ENCODE peak calls at places on chromosome 20, in ten cellular contexts. X is OCI-LY7; M is HCT116; K is effector memory CD4-positive, alpha-beta T cell; O is upper lobe of right lung; P is H9; I is endodermal cell; F is HepG2; J is A549; C is SK-N-SH. G is an unnamed sample.

GRCh38 chr20:62339647-62340062 is 27.5 kb downstream of the LAMA5 start:
- DNase-seq in O (no peak), P (no peak), K (no peak), C (no peak), M (no peak), I (no peak), J (no peak), X (peak; percentile 92), F (no peak), G (no peak)

GRCh38 chr20:18879262-18879661 is 65.7 kb downstream of the SCP2D1 start:
- DNase-seq in M (no peak), F (no peak), K (no peak), P (no peak), O (no peak), J (no peak), C (no peak), X (no peak), I (no peak), G (no peak)

GRCh38 chr20:8203366-8203765 is 71.3 kb downstream of the PLCB1 start:
- DNase-seq in C (no peak), P (no peak), M (no peak), J (no peak), O (no peak), F (no peak), K (no peak), I (no peak), X (no peak), G (no peak)

GRCh38 chr20:25584905-25585704 is at the start of gene NINL:
- DNase-seq in F (peak; percentile 82), P (peak; percentile 89), O (peak; percentile 88), C (peak; percentile 97), X (no peak), M (no peak), K (peak; percentile 9), J (peak; percentile 83), I (peak; percentile 94), G (peak; percentile 23)

GRCh38 chr20:19777981-19778380 is 19.9 kb downstream of the RIN2 start:
- DNase-seq in K (no peak), I (no peak), C (no peak), P (no peak), X (no peak), F (no peak), M (no peak), J (no peak), O (no peak), G (no peak)

GRCh38 chr20:33224399-33224798 is 7.2 kb downstream of the BPIFA3 start:
- DNase-seq in M (no peak), X (no peak), P (no peak), O (no peak), I (no peak), K (no peak), C (no peak), J (no peak), F (no peak), G (no peak)

GRCh38 chr20:51745804-51746203 is 22.4 kb downstream of the ATP9A start:
- DNase-seq in J (no peak), F (no peak), C (no peak), K (no peak), O (no peak), M (no peak), X (no peak), P (no peak), I (no peak), G (no peak)

GRCh38 chr20:20518263-20518662 is 150.4 kb downstream of the INSM1 start:
- DNase-seq in X (no peak), F (no peak), K (no peak), I (no peak), C (no peak), J (no peak), O (no peak), P (no peak), M (no peak), G (no peak)

GRCh38 chr20:62141397-62142251 is 1.6 kb downstream of the PSMA7 start:
- DNase-seq in F (peak; percentile 64), K (no peak), I (peak; percentile 73), C (peak; percentile 59), P (no peak), M (no peak), X (peak; percentile 38), O (no peak), J (no peak), G (no peak)

GRCh38 chr20:64140421-64140820 is 23.8 kb upstream of the MYT1 start:
- DNase-seq in F (no peak), J (no peak), K (no peak), M (no peak), X (no peak), C (peak; percentile 9), P (no peak), O (peak; percentile 27), I (no peak), G (no peak)

DNA sequence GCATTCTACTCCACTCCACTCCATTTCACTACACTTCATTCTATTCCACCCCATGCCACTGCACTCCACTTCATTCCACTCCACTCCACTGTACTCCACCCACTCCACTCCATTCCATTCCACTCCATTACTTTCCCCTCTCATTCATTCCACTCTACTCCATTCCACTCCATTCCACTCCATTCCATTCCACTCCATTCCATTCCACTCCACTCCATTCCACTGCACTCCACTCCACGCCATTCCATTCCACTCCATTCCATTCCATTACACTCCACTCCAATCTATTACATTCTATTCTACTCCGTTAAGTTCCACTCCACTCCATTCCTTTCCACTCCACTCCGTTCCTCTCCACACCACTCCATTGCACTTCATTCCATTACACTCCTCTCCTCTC is 25.0 kb upstream of the DEFB125 start:
- DNase-seq in K (no peak), I (no peak), C (no peak), F (no peak), J (no peak), O (no peak), P (no peak), X (no peak), M (no peak), G (no peak)
- H3K9me3 ChIP-seq in K (no peaks in the 10 kb centered on the region), I (peaks cover 69% of the 10 kb centered on the region), C (no peaks in the 10 kb centered on the region), F (peaks cover 68% of the 10 kb centered on the region), J (peaks cover 26% of the 10 kb centered on the region), O (no peaks in the 10 kb centered on the region), P (peaks cover 73% of the 10 kb centered on the region), X (peaks cover 4% of the 10 kb centered on the region), M (peaks cover 20% of the 10 kb centered on the region), G (peaks cover 2% of the 10 kb centered on the region)

DNA sequence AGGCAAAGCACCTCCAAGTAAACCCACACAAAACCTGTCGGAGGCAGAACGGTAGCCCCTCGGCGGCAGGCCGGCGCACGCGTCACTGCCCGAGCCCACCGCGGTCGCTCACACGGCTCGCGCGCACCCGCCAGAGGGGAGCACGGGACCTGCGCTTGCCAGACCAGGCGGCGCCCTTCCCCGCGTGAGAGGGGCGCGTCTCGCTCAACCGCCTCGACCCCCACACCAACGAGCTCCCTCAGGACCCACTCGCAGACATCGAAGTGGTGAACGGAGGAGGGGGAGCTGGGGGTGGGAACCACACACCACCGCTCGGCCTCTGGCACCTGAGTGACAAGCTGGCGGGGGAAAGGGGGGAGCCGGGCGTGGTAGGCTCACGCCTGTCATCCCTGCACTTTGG is 1513.4 kb upstream of the DEFB115 start:
- DNase-seq in C (no peak), P (no peak), K (no peak), J (no peak), O (peak; percentile 46), X (no peak), I (no peak), M (no peak), F (no peak), G (no peak)
- H3K9me3 ChIP-seq in C (no peaks in the 10 kb centered on the region), P (peaks cover 30% of the 10 kb centered on the region), K (no peaks in the 10 kb centered on the region), J (no peaks in the 10 kb centered on the region), O (no peaks in the 10 kb centered on the region), X (no peaks in the 10 kb centered on the region), I (peaks cover 20% of the 10 kb centered on the region), M (no peaks in the 10 kb centered on the region), F (peaks cover 58% of the 10 kb centered on the region), G (no peaks in the 10 kb centered on the region)

GRCh38 chr20:30167540-30167939 is 1089.9 kb upstream of the DEFB115 start:
- DNase-seq in F (no peak), J (no peak), X (no peak), C (no peak), K (no peak), I (no peak), M (no peak), P (no peak), O (no peak), G (no peak)

GRCh38 chr20:30168025-30168799 is 1089.3 kb upstream of the DEFB115 start:
- DNase-seq in O (peak; percentile 61), I (no peak), P (no peak), J (no peak), K (peak; percentile 15), F (no peak), M (no peak), C (peak; percentile 76), X (no peak), G (no peak)

DNA sequence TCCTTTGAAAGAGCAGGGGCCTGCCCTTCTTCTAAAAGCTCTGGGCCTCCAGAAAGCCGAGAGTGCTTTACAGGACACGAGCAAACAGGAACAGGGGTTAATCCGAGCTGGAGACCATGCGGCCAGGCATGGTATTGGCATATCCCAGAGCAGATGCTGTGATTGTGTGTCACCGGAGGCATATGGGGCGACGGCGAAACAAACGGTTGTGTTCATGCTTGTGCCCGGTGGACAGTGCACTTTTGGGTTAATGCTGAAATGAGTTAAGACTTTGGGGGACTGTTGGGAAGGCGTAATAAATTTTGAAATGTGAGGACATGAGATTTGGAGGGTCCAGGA is 1088.7 kb upstream of the DEFB115 start:
- DNase-seq in O (no peak), C (peak; percentile 14), I (no peak), P (no peak), X (no peak), K (no peak), F (no peak), M (no peak), J (no peak), G (no peak)
- H3K9me3 ChIP-seq in O (no peaks in the 10 kb centered on the region), C (no peaks in the 10 kb centered on the region), I (peaks cover 29% of the 10 kb centered on the region), P (no peaks in the 10 kb centered on the region), X (no peaks in the 10 kb centered on the region), K (no peaks in the 10 kb centered on the region), F (peaks cover 69% of the 10 kb centered on the region), M (no peaks in the 10 kb centered on the region), J (no peaks in the 10 kb centered on the region), G (no peaks in the 10 kb centered on the region)

GRCh38 chr20:56088381-56088780 is 83.1 kb upstream of the CBLN4 start:
- DNase-seq in I (no peak), J (no peak), X (no peak), K (no peak), O (no peak), P (no peak), C (no peak), F (no peak), M (no peak), G (no peak)
- H3K9me3 ChIP-seq in I (peaks cover 86% of the 10 kb centered on the region), J (peaks cover 3% of the 10 kb centered on the region), X (no peaks in the 10 kb centered on the region), K (no peaks in the 10 kb centered on the region), O (no peaks in the 10 kb centered on the region), P (peaks cover 53% of the 10 kb centered on the region), C (peaks cover 3% of the 10 kb centered on the region), F (peaks cover 95% of the 10 kb centered on the region), M (peaks cover 14% of the 10 kb centered on the region), G (no peaks in the 10 kb centered on the region)

GRCh38 chr20:29742699-29743100 is 1514.8 kb upstream of the DEFB115 start:
- DNase-seq in I (peak; percentile 13), J (no peak), F (no peak), P (no peak), M (no peak), K (no peak), O (peak; percentile 43), X (no peak), C (peak; percentile 7), G (no peak)
- H3K9me3 ChIP-seq in I (peaks cover 20% of the 10 kb centered on the region), J (no peaks in the 10 kb centered on the region), F (peaks cover 71% of the 10 kb centered on the region), P (peaks cover 28% of the 10 kb centered on the region), M (no peaks in the 10 kb centered on the region), K (no peaks in the 10 kb centered on the region), O (peaks cover 5% of the 10 kb centered on the region), X (no peaks in the 10 kb centered on the region), C (peaks cover 3% of the 10 kb centered on the region), G (no peaks in the 10 kb centered on the region)

G was measured in T-helper 17 cell.